ENCODE peak calls at places on chromosome 9, in five cellular contexts. M is left cardiac atrium, A is NCI-H1436, N is LHCN-M2, I is posterior vena cava. Q is an unnamed sample.

GRCh38 chr9:131119600-131119999 is 5.8 kb upstream of the NUP214 start:
- DNase-seq in A (no peak), I (peak; percentile 35), N (no peak), M (no peak), Q (no peak)

GRCh38 chr9:129489838-129490582 is 130.9 kb downstream of the C9orf50 start:
- DNase-seq in A (no peak), N (no peak), M (peak; percentile 48), I (no peak), Q (no peak)

GRCh38 chr9:99809586-99810357 is 11.9 kb upstream of the NR4A3 start:
- DNase-seq in M (no peak), A (no peak), I (no peak), N (peak; percentile 6), Q (no peak)

GRCh38 chr9:27785714-27786100 is 212.4 kb upstream of the C9orf72 start:
- DNase-seq in M (no peak), N (peak; percentile 80), A (no peak), I (no peak), Q (no peak)

GRCh38 chr9:13035822-13036221 is 243.7 kb downstream of the MPDZ start:
- DNase-seq in M (no peak), I (no peak), A (no peak), N (no peak), Q (no peak)

GRCh38 chr9:126773004-126773607 is 31.7 kb upstream of the ZBTB43 start:
- DNase-seq in M (no peak), A (no peak), N (no peak), I (no peak), Q (no peak)

GRCh38 chr9:133731876-133732321 is 6.3 kb downstream of the SARDH start:
- DNase-seq in M (peak; percentile 36), A (peak; percentile 69), I (peak; percentile 76), N (peak; percentile 90), Q (no peak)

GRCh38 chr9:83239787-83240186 is 176.8 kb upstream of the RASEF start:
- DNase-seq in A (no peak), N (no peak), I (no peak), M (no peak), Q (no peak)

GRCh38 chr9:132114102-132114707 is 34.5 kb upstream of the MED27 start:
- DNase-seq in A (no peak), I (no peak), M (peak; percentile 63), N (peak; percentile 53), Q (no peak)

GRCh38 chr9:16653491-16654407 is 216.7 kb downstream of the BNC2 start:
- DNase-seq in I (no peak), N (no peak), A (no peak), M (no peak), Q (no peak)

GRCh38 chr9:116800074-116800473 is 113.0 kb downstream of the TRIM32 start:
- DNase-seq in A (no peak), M (no peak), I (no peak), N (no peak), Q (no peak)

Q was measured in GOT3.